ENCODE peak calls at places on chromosomes 1 and 21, in eight cellular contexts. H, D, I, C, Q, B, P and E are unnamed samples.

GRCh38 chr1:226761322-226761721 is 22.2 kb upstream of the ITPKB start:
- DNase-seq in P (no peak), B (no peak), D (no peak), I (no peak), H (no peak), C (no peak), Q (no peak), E (no peak)

GRCh38 chr1:221637641-221638041 is 104.2 kb downstream of the DUSP10 start:
- DNase-seq in H (no peak), Q (no peak), D (no peak), P (no peak), C (no peak), I (no peak), B (peak; percentile 46), E (no peak)

GRCh38 chr1:241837901-241838300 is 10.1 kb upstream of the EXO1 start:
- DNase-seq in I (no peak), C (no peak), H (no peak), P (no peak), B (peak; percentile 73), D (peak; percentile 47), Q (no peak), E (no peak)

GRCh38 chr1:160567858-160568682 is 11.2 kb downstream of the CD84 start:
- DNase-seq in C (no peak), P (no peak), B (no peak), H (no peak), I (peak; percentile 63), D (no peak), Q (no peak), E (no peak)

GRCh38 chr1:27327964-27328363 is 6.0 kb downstream of the TMEM222 start:
- DNase-seq in B (no peak), I (no peak), D (no peak), H (no peak), Q (no peak), P (no peak), C (no peak), E (no peak)

GRCh38 chr1:154567386-154568164 is at the start of gene CHRNB2:
- DNase-seq in Q (peak; percentile 90), C (peak; percentile 86), B (no peak), D (peak; percentile 55), P (peak; percentile 70), I (peak; percentile 78), H (peak; percentile 89), E (peak; percentile 91)

GRCh38 chr21:39869141-39869818 is 2.0 kb downstream of the PCP4 start:
- DNase-seq in H (no peak), B (no peak), P (no peak), C (no peak), D (no peak), Q (no peak), I (no peak), E (no peak)

GRCh38 chr1:40014812-40015594 is 25.5 kb upstream of the CAP1 start:
- DNase-seq in I (no peak), Q (no peak), C (no peak), D (no peak), H (no peak), B (peak; percentile 74), P (no peak), E (no peak)

GRCh38 chr1:4495809-4496208 is 158.6 kb upstream of the AJAP1 start:
- DNase-seq in D (no peak), P (no peak), I (no peak), C (no peak), Q (no peak), B (no peak), H (no peak), E (no peak)

GRCh38 chr1:62487956-62488355 is 51.1 kb downstream of the USP1 start:
- DNase-seq in B (no peak), Q (no peak), I (no peak), P (no peak), H (no peak), D (no peak), C (no peak), E (no peak)

GRCh38 chr1:53619088-53619810 is 119.7 kb downstream of the GLIS1 start:
- DNase-seq in C (no peak), Q (no peak), D (no peak), P (no peak), I (peak; percentile 10), H (no peak), B (no peak), E (no peak)

GRCh38 chr1:158654570-158654969 is 31.9 kb downstream of the SPTA1 start:
- DNase-seq in C (no peak), Q (no peak), I (no peak), B (no peak), P (no peak), D (no peak), H (no peak), E (no peak)

GRCh38 chr1:155277896-155278688 is 829 bp downstream of the HCN3 start:
- DNase-seq in H (peak; percentile 92), B (no peak), D (peak; percentile 60), P (peak; percentile 70), Q (peak; percentile 93), I (peak; percentile 77), C (peak; percentile 78), E (peak; percentile 68)

GRCh38 chr1:173489149-173489600 is 12.0 kb downstream of the PRDX6 start:
- DNase-seq in Q (no peak), I (no peak), B (no peak), C (no peak), P (no peak), H (no peak), D (peak; percentile 30), E (no peak)

GRCh38 chr1:32291145-32291707 is 657 bp upstream of the HDAC1 start:
- DNase-seq in I (no peak), Q (no peak), H (no peak), P (no peak), D (peak; percentile 18), B (no peak), C (no peak), E (no peak)

GRCh38 chr1:7469255-7469938 is 301.7 kb upstream of the VAMP3 start:
- DNase-seq in H (no peak), D (peak; percentile 39), I (no peak), C (no peak), Q (no peak), B (no peak), P (no peak), E (no peak)

GRCh38 chr1:37593726-37594125 is 2.0 kb downstream of the GNL2 start:
- DNase-seq in H (no peak), I (no peak), Q (no peak), D (no peak), P (no peak), B (no peak), C (no peak), E (no peak)

GRCh38 chr1:111628153-111628552 is 8.6 kb downstream of the RAP1A start:
- DNase-seq in Q (no peak), D (no peak), P (no peak), H (no peak), B (no peak), C (no peak), I (no peak), E (no peak)

GRCh38 chr1:235724716-235725115 is 75.1 kb upstream of the GNG4 start:
- DNase-seq in H (no peak), D (no peak), Q (no peak), P (no peak), B (no peak), I (no peak), C (no peak), E (no peak)

GRCh38 chr1:159229486-159229885 is 24.8 kb downstream of the ACKR1 start:
- DNase-seq in I (no peak), Q (no peak), P (no peak), D (no peak), H (no peak), C (no peak), B (no peak), E (no peak)

GRCh38 chr1:30336550-30337426 is 386.6 kb downstream of the MATN1 start:
- DNase-seq in C (no peak), I (no peak), Q (no peak), H (no peak), P (no peak), B (no peak), D (no peak), E (no peak)

GRCh38 chr1:171433451-171433850 is 51.9 kb upstream of the PRRC2C start:
- DNase-seq in P (no peak), D (no peak), C (no peak), H (no peak), B (no peak), I (no peak), Q (no peak), E (no peak)

GRCh38 chr1:156581661-156582387 is 2.3 kb downstream of the TTC24 start:
- DNase-seq in B (no peak), C (no peak), P (no peak), Q (no peak), I (peak; percentile 57), D (no peak), H (no peak), E (no peak)

GRCh38 chr1:204869097-204869496 is 1.6 kb upstream of the NFASC start:
- DNase-seq in D (no peak), P (no peak), I (no peak), Q (no peak), C (no peak), B (no peak), H (no peak), E (no peak)

GRCh38 chr1:9294910-9295636 is 2.4 kb downstream of the SPSB1 start:
- DNase-seq in C (no peak), H (no peak), P (no peak), I (no peak), B (no peak), Q (no peak), D (peak; percentile 20), E (no peak)

GRCh38 chr1:38889589-38889988 is 8.2 kb upstream of the GJA9 start:
- DNase-seq in D (no peak), H (no peak), P (no peak), Q (no peak), B (no peak), I (no peak), C (no peak), E (no peak)

GRCh38 chr1:66676616-66677298 is 75.5 kb upstream of the DYNLT5 start:
- DNase-seq in D (no peak), H (no peak), C (no peak), B (peak; percentile 87), Q (no peak), P (no peak), I (no peak), E (no peak)

GRCh38 chr1:155976062-155976912 is 2.1 kb downstream of the ARHGEF2 start:
- DNase-seq in Q (peak; percentile 81), C (peak; percentile 93), H (no peak), I (peak; percentile 77), D (peak; percentile 44), P (peak; percentile 89), B (no peak), E (peak; percentile 68)

GRCh38 chr1:245143849-245144248 is 10.9 kb upstream of the KIF26B start:
- DNase-seq in D (no peak), Q (no peak), B (no peak), I (no peak), P (no peak), C (no peak), H (no peak), E (no peak)

GRCh38 chr1:26177182-26177684 is at the start of gene CNKSR1:
- DNase-seq in D (peak; percentile 89), P (no peak), C (no peak), Q (peak; percentile 84), I (no peak), H (no peak), B (no peak), E (no peak)

GRCh38 chr1:29504266-29504665 is 267.9 kb downstream of the PTPRU start:
- DNase-seq in H (no peak), C (no peak), P (no peak), I (no peak), Q (no peak), B (no peak), D (no peak), E (no peak)

GRCh38 chr1:172845865-172846264 is 187.0 kb downstream of the FASLG start:
- DNase-seq in I (no peak), D (no peak), B (no peak), Q (no peak), H (no peak), P (no peak), C (no peak), E (no peak)

GRCh38 chr1:33985656-33986055 is 121.8 kb downstream of the HMGB4 start:
- DNase-seq in I (no peak), P (no peak), B (no peak), Q (no peak), D (no peak), C (no peak), H (no peak), E (no peak)

GRCh38 chr1:85495556-85495955 is 30.6 kb upstream of the DDAH1 start:
- DNase-seq in P (no peak), C (no peak), B (no peak), H (no peak), I (no peak), Q (no peak), D (peak; percentile 86), E (no peak)